ENCODE peak calls at places on chromosomes 12 and 14, in nine cellular contexts. One of them, this sample, is unnamed.

GRCh38 chr14:21924479-21924878 is 250.9 kb upstream of the OR4E1 start:
- DNase-seq in heart left ventricle: no peak
- DNase-seq in upper lobe of right lung: no peak
- DNase-seq in iPS DF 6.9: peak; percentile 16
- DNase-seq in MM.1S: peak; percentile 46
- DNase-seq in A549: no peak
- DNase-seq in right lobe of liver: no peak
- DNase-seq in CD4-positive, alpha-beta memory T cell: peak; percentile 72
- DNase-seq in IMR-90: no peak
- DNase-seq in this sample: no peak

GRCh38 chr12:51065530-51065929 is 17.4 kb downstream of the LETMD1 start:
- DNase-seq in heart left ventricle: no peak
- DNase-seq in upper lobe of right lung: no peak
- DNase-seq in iPS DF 6.9: no peak
- DNase-seq in MM.1S: no peak
- DNase-seq in A549: no peak
- DNase-seq in right lobe of liver: no peak
- DNase-seq in CD4-positive, alpha-beta memory T cell: no peak
- DNase-seq in IMR-90: no peak
- DNase-seq in this sample: no peak

GRCh38 chr12:78793491-78793890 is 71.1 kb upstream of the SYT1 start:
- DNase-seq in heart left ventricle: no peak
- DNase-seq in upper lobe of right lung: no peak
- DNase-seq in iPS DF 6.9: no peak
- DNase-seq in MM.1S: no peak
- DNase-seq in A549: no peak
- DNase-seq in right lobe of liver: no peak
- DNase-seq in CD4-positive, alpha-beta memory T cell: no peak
- DNase-seq in IMR-90: peak; percentile 3
- DNase-seq in this sample: no peak

GRCh38 chr12:119804011-119804641 is 73.0 kb downstream of the CIT start:
- DNase-seq in heart left ventricle: peak; percentile 64
- DNase-seq in upper lobe of right lung: peak; percentile 69
- DNase-seq in iPS DF 6.9: peak; percentile 64
- DNase-seq in MM.1S: no peak
- DNase-seq in A549: peak; percentile 63
- DNase-seq in right lobe of liver: no peak
- DNase-seq in CD4-positive, alpha-beta memory T cell: no peak
- DNase-seq in IMR-90: peak; percentile 78
- DNase-seq in this sample: peak; percentile 75

GRCh38 chr14:96167224-96168148 is 37.2 kb upstream of the BDKRB2 start:
- DNase-seq in heart left ventricle: no peak
- DNase-seq in upper lobe of right lung: no peak
- DNase-seq in iPS DF 6.9: no peak
- DNase-seq in MM.1S: no peak
- DNase-seq in A549: peak; percentile 78
- DNase-seq in right lobe of liver: no peak
- DNase-seq in CD4-positive, alpha-beta memory T cell: no peak
- DNase-seq in IMR-90: peak; percentile 95
- DNase-seq in this sample: no peak

GRCh38 chr12:65313704-65314317 is 35.3 kb downstream of the MSRB3 start:
- DNase-seq in heart left ventricle: no peak
- DNase-seq in upper lobe of right lung: no peak
- DNase-seq in iPS DF 6.9: no peak
- DNase-seq in MM.1S: peak; percentile 15
- DNase-seq in A549: peak; percentile 19
- DNase-seq in right lobe of liver: no peak
- DNase-seq in CD4-positive, alpha-beta memory T cell: no peak
- DNase-seq in IMR-90: peak; percentile 47
- DNase-seq in this sample: peak; percentile 60

GRCh38 chr12:92928431-92928961 is 599 bp downstream of the EEA1 start:
- DNase-seq in heart left ventricle: peak; percentile 51
- DNase-seq in upper lobe of right lung: no peak
- DNase-seq in iPS DF 6.9: no peak
- DNase-seq in MM.1S: no peak
- DNase-seq in A549: peak; percentile 16
- DNase-seq in right lobe of liver: peak; percentile 57
- DNase-seq in CD4-positive, alpha-beta memory T cell: peak; percentile 39
- DNase-seq in IMR-90: no peak
- DNase-seq in this sample: peak; percentile 27

GRCh38 chr14:55151601-55152000 is 22.5 kb downstream of the LGALS3 start:
- DNase-seq in heart left ventricle: no peak
- DNase-seq in upper lobe of right lung: no peak
- DNase-seq in iPS DF 6.9: no peak
- DNase-seq in MM.1S: no peak
- DNase-seq in A549: no peak
- DNase-seq in right lobe of liver: no peak
- DNase-seq in CD4-positive, alpha-beta memory T cell: no peak
- DNase-seq in IMR-90: peak; percentile 52
- DNase-seq in this sample: no peak

GRCh38 chr12:108602209-108602705 is 4.4 kb upstream of the TMEM119 start:
- DNase-seq in heart left ventricle: no peak
- DNase-seq in upper lobe of right lung: no peak
- DNase-seq in iPS DF 6.9: no peak
- DNase-seq in MM.1S: no peak
- DNase-seq in A549: no peak
- DNase-seq in right lobe of liver: no peak
- DNase-seq in CD4-positive, alpha-beta memory T cell: no peak
- DNase-seq in IMR-90: no peak
- DNase-seq in this sample: no peak

GRCh38 chr12:107337354-107338095 is 244.2 kb upstream of the CRY1 start:
- DNase-seq in heart left ventricle: no peak
- DNase-seq in upper lobe of right lung: no peak
- DNase-seq in iPS DF 6.9: no peak
- DNase-seq in MM.1S: no peak
- DNase-seq in A549: peak; percentile 51
- DNase-seq in right lobe of liver: no peak
- DNase-seq in CD4-positive, alpha-beta memory T cell: no peak
- DNase-seq in IMR-90: peak; percentile 79
- DNase-seq in this sample: no peak

GRCh38 chr14:105091335-105092123 is 26.3 kb upstream of the GPR132 start:
- DNase-seq in heart left ventricle: peak; percentile 86
- DNase-seq in upper lobe of right lung: peak; percentile 94
- DNase-seq in iPS DF 6.9: no peak
- DNase-seq in MM.1S: no peak
- DNase-seq in A549: peak; percentile 99
- DNase-seq in right lobe of liver: peak; percentile 97
- DNase-seq in CD4-positive, alpha-beta memory T cell: no peak
- DNase-seq in IMR-90: no peak
- DNase-seq in this sample: no peak

GRCh38 chr14:21846227-21846885 is 172.7 kb upstream of the OR4E1 start:
- DNase-seq in heart left ventricle: no peak
- DNase-seq in upper lobe of right lung: no peak
- DNase-seq in iPS DF 6.9: no peak
- DNase-seq in MM.1S: peak; percentile 49
- DNase-seq in A549: peak; percentile 39
- DNase-seq in right lobe of liver: no peak
- DNase-seq in CD4-positive, alpha-beta memory T cell: peak; percentile 63
- DNase-seq in IMR-90: peak; percentile 0
- DNase-seq in this sample: peak; percentile 46

GRCh38 chr14:104075530-104076151 is 9.9 kb upstream of the ASPG start:
- DNase-seq in heart left ventricle: no peak
- DNase-seq in upper lobe of right lung: no peak
- DNase-seq in iPS DF 6.9: no peak
- DNase-seq in MM.1S: no peak
- DNase-seq in A549: no peak
- DNase-seq in right lobe of liver: no peak
- DNase-seq in CD4-positive, alpha-beta memory T cell: no peak
- DNase-seq in IMR-90: no peak
- DNase-seq in this sample: peak; percentile 41

GRCh38 chr12:88194868-88195267 is 52.8 kb downstream of the TMTC3 start:
- DNase-seq in heart left ventricle: no peak
- DNase-seq in upper lobe of right lung: no peak
- DNase-seq in iPS DF 6.9: no peak
- DNase-seq in MM.1S: no peak
- DNase-seq in A549: no peak
- DNase-seq in right lobe of liver: no peak
- DNase-seq in CD4-positive, alpha-beta memory T cell: no peak
- DNase-seq in IMR-90: no peak
- DNase-seq in this sample: no peak

GRCh38 chr14:85573406-85573805 is 43.5 kb downstream of the FLRT2 start:
- DNase-seq in heart left ventricle: no peak
- DNase-seq in upper lobe of right lung: no peak
- DNase-seq in iPS DF 6.9: no peak
- DNase-seq in MM.1S: no peak
- DNase-seq in A549: no peak
- DNase-seq in right lobe of liver: no peak
- DNase-seq in CD4-positive, alpha-beta memory T cell: no peak
- DNase-seq in IMR-90: no peak
- DNase-seq in this sample: peak; percentile 54

DNA sequence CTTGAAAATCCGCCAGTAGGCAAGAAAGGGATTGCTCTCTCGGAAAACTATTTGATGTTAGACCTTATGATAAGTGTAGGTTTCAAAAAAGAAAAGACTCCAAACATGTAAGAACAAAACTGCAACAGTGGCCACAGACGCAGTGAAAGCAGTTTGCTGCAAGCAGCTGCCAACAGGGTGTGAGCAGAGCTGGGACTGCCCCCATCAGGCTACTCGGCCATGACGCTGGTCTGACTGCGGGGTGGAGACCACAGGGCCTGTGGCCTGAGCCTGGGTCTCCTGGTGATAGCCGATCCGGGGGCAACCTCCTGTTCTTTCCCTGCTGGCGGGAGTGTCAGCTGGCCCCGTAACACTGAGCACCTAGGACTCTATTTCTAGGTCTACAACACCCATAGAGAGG is 63.2 kb downstream of the AMN start:
- DNase-seq in heart left ventricle: no peak
- DNase-seq in upper lobe of right lung: no peak
- DNase-seq in iPS DF 6.9: no peak
- DNase-seq in MM.1S: no peak
- DNase-seq in A549: no peak
- DNase-seq in right lobe of liver: no peak
- DNase-seq in CD4-positive, alpha-beta memory T cell: no peak
- DNase-seq in IMR-90: no peak
- DNase-seq in this sample: no peak
- H3K4me3 ChIP-seq in heart left ventricle: no peak overlapping the region
- H3K4me3 ChIP-seq in upper lobe of right lung: no peak overlapping the region
- H3K4me3 ChIP-seq in iPS DF 6.9: no peak overlapping the region
- H3K4me3 ChIP-seq in MM.1S: no peak overlapping the region
- H3K4me3 ChIP-seq in A549: no peak overlapping the region
- H3K4me3 ChIP-seq in right lobe of liver: no peak overlapping the region
- H3K4me3 ChIP-seq in CD4-positive, alpha-beta memory T cell: no peak overlapping the region
- H3K4me3 ChIP-seq in IMR-90: no peak overlapping the region
- H3K4me3 ChIP-seq in this sample: no peak overlapping the region

GRCh38 chr12:70659077-70659606 is 21.9 kb upstream of the PTPRB start:
- DNase-seq in heart left ventricle: no peak
- DNase-seq in upper lobe of right lung: no peak
- DNase-seq in iPS DF 6.9: no peak
- DNase-seq in MM.1S: no peak
- DNase-seq in A549: no peak
- DNase-seq in right lobe of liver: no peak
- DNase-seq in CD4-positive, alpha-beta memory T cell: no peak
- DNase-seq in IMR-90: no peak
- DNase-seq in this sample: no peak

GRCh38 chr12:70660002-70660604 is 22.9 kb upstream of the PTPRB start:
- DNase-seq in heart left ventricle: no peak
- DNase-seq in upper lobe of right lung: no peak
- DNase-seq in iPS DF 6.9: no peak
- DNase-seq in MM.1S: no peak
- DNase-seq in A549: no peak
- DNase-seq in right lobe of liver: no peak
- DNase-seq in CD4-positive, alpha-beta memory T cell: no peak
- DNase-seq in IMR-90: no peak
- DNase-seq in this sample: no peak

GRCh38 chr12:70657621-70658286 is 20.5 kb upstream of the PTPRB start:
- DNase-seq in heart left ventricle: no peak
- DNase-seq in upper lobe of right lung: no peak
- DNase-seq in iPS DF 6.9: no peak
- DNase-seq in MM.1S: no peak
- DNase-seq in A549: no peak
- DNase-seq in right lobe of liver: no peak
- DNase-seq in CD4-positive, alpha-beta memory T cell: no peak
- DNase-seq in IMR-90: no peak
- DNase-seq in this sample: no peak

GRCh38 chr12:70661762-70662161 is 24.5 kb upstream of the PTPRB start:
- DNase-seq in heart left ventricle: no peak
- DNase-seq in upper lobe of right lung: no peak
- DNase-seq in iPS DF 6.9: no peak
- DNase-seq in MM.1S: no peak
- DNase-seq in A549: no peak
- DNase-seq in right lobe of liver: no peak
- DNase-seq in CD4-positive, alpha-beta memory T cell: no peak
- DNase-seq in IMR-90: peak; percentile 82
- DNase-seq in this sample: peak; percentile 28

DNA sequence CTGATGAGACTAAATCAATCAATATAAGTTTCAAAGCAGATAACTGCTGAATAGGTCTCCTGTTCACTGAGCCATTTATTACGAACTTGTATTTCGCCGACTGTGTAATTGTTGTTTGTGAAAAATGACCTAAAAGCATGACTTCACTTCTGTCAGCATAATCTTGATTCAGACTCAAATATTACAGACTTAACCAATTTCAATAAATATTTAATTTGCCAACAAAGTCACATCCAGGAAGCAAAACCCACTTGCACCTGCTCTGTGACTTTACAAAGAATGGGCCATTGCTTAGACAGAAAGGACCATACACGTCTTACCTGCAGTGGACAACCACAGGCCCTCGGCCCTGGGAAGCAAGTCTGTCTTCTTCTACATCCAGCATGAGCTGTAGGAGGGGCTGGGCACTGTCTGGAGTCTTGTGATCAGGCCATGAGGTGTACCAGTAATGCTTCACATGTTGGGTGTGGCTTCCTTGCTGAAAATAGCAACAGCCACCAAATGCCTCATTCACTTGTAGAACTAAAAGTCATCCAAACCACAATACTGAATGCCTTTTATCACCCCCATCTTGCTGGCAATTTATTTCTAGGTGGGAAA is 23.5 kb upstream of the PTPRB start:
- DNase-seq in heart left ventricle: peak; percentile 62
- DNase-seq in upper lobe of right lung: no peak
- DNase-seq in iPS DF 6.9: no peak
- DNase-seq in MM.1S: peak; percentile 77
- DNase-seq in A549: peak; percentile 54
- DNase-seq in right lobe of liver: no peak
- DNase-seq in CD4-positive, alpha-beta memory T cell: peak; percentile 6
- DNase-seq in IMR-90: peak; percentile 77
- DNase-seq in this sample: peak; percentile 53
- H3K4me1 ChIP-seq in heart left ventricle: no peaks in the 10 kb centered on the region
- H3K4me1 ChIP-seq in upper lobe of right lung: no peaks in the 10 kb centered on the region
- H3K4me1 ChIP-seq in iPS DF 6.9: peaks cover 1% of the 10 kb centered on the region
- H3K4me1 ChIP-seq in MM.1S: peaks cover 16% of the 10 kb centered on the region
- H3K4me1 ChIP-seq in A549: peaks cover 14% of the 10 kb centered on the region
- H3K4me1 ChIP-seq in right lobe of liver: no peaks in the 10 kb centered on the region
- H3K4me1 ChIP-seq in CD4-positive, alpha-beta memory T cell: no peaks in the 10 kb centered on the region
- H3K4me1 ChIP-seq in IMR-90: no peaks in the 10 kb centered on the region
- H3K4me1 ChIP-seq in this sample: peaks cover 45% of the 10 kb centered on the region

GRCh38 chr14:94539181-94539580 is 22.1 kb upstream of the SERPINA4 start:
- DNase-seq in heart left ventricle: no peak
- DNase-seq in upper lobe of right lung: no peak
- DNase-seq in iPS DF 6.9: no peak
- DNase-seq in MM.1S: no peak
- DNase-seq in A549: no peak
- DNase-seq in right lobe of liver: no peak
- DNase-seq in CD4-positive, alpha-beta memory T cell: no peak
- DNase-seq in IMR-90: no peak
- DNase-seq in this sample: no peak
- H3K27ac ChIP-seq in heart left ventricle: no peak overlapping the region
- H3K27ac ChIP-seq in upper lobe of right lung: no peak overlapping the region
- H3K27ac ChIP-seq in iPS DF 6.9: no peak overlapping the region
- H3K27ac ChIP-seq in MM.1S: no peak overlapping the region
- H3K27ac ChIP-seq in A549: no peak overlapping the region
- H3K27ac ChIP-seq in right lobe of liver: no peak overlapping the region
- H3K27ac ChIP-seq in CD4-positive, alpha-beta memory T cell: no peak overlapping the region
- H3K27ac ChIP-seq in IMR-90: no peak overlapping the region
- H3K27ac ChIP-seq in this sample: no peak overlapping the region

GRCh38 chr14:37198273-37198598 is 499 bp downstream of the MIPOL1 start:
- DNase-seq in heart left ventricle: no peak
- DNase-seq in upper lobe of right lung: no peak
- DNase-seq in iPS DF 6.9: no peak
- DNase-seq in MM.1S: no peak
- DNase-seq in A549: no peak
- DNase-seq in right lobe of liver: no peak
- DNase-seq in CD4-positive, alpha-beta memory T cell: no peak
- DNase-seq in IMR-90: no peak
- DNase-seq in this sample: no peak
- H3K4me3 ChIP-seq in heart left ventricle: peak overlapping the region; percentile 71
- H3K4me3 ChIP-seq in upper lobe of right lung: peak overlapping the region; percentile 59
- H3K4me3 ChIP-seq in iPS DF 6.9: peak overlapping the region; percentile 41
- H3K4me3 ChIP-seq in MM.1S: no peak overlapping the region
- H3K4me3 ChIP-seq in A549: peak overlapping the region; percentile 64
- H3K4me3 ChIP-seq in right lobe of liver: peak overlapping the region; percentile 45
- H3K4me3 ChIP-seq in CD4-positive, alpha-beta memory T cell: no peak overlapping the region
- H3K4me3 ChIP-seq in IMR-90: peak overlapping the region; percentile 67
- H3K4me3 ChIP-seq in this sample: peak overlapping the region; percentile 66